ENCODE peak calls at places on chromosomes 6 and 20, in four cellular contexts. One of them, this sample, is unnamed.

GRCh38 chr6:148235446-148235845 is 107.2 kb upstream of the SASH1 start:
- DNase-seq in stomach: no peak
- DNase-seq in esophagus squamous epithelium: no peak
- DNase-seq in IMR-90: peak
- DNase-seq in this sample: no peak

GRCh38 chr6:39927159-39927558 is 7.1 kb downstream of the MOCS1 start:
- DNase-seq in stomach: no peak
- DNase-seq in esophagus squamous epithelium: no peak
- DNase-seq in IMR-90: peak
- DNase-seq in this sample: no peak

GRCh38 chr6:53015486-53015885 is 20.4 kb upstream of the GSTA4 start:
- DNase-seq in stomach: no peak
- DNase-seq in esophagus squamous epithelium: no peak
- DNase-seq in IMR-90: no peak
- DNase-seq in this sample: no peak

GRCh38 chr6:55108469-55109130 is 65.7 kb upstream of the HCRTR2 start:
- DNase-seq in stomach: no peak
- DNase-seq in esophagus squamous epithelium: no peak
- DNase-seq in IMR-90: no peak
- DNase-seq in this sample: no peak

GRCh38 chr20:54134445-54135220 is 39.2 kb downstream of the CYP24A1 start:
- DNase-seq in stomach: no peak
- DNase-seq in esophagus squamous epithelium: no peak
- DNase-seq in IMR-90: peak
- DNase-seq in this sample: no peak

GRCh38 chr6:120355822-120356221 is 978.5 kb downstream of the TBC1D32 start:
- DNase-seq in stomach: no peak
- DNase-seq in esophagus squamous epithelium: no peak
- DNase-seq in IMR-90: no peak
- DNase-seq in this sample: no peak

GRCh38 chr20:23515250-23515939 is 24.5 kb downstream of the CST8 start:
- DNase-seq in stomach: no peak
- DNase-seq in esophagus squamous epithelium: no peak
- DNase-seq in IMR-90: peak
- DNase-seq in this sample: no peak

GRCh38 chr6:89669002-89669401 is 30.5 kb upstream of the LYRM2 start:
- DNase-seq in stomach: no peak
- DNase-seq in esophagus squamous epithelium: no peak
- DNase-seq in IMR-90: peak
- DNase-seq in this sample: no peak

DNA sequence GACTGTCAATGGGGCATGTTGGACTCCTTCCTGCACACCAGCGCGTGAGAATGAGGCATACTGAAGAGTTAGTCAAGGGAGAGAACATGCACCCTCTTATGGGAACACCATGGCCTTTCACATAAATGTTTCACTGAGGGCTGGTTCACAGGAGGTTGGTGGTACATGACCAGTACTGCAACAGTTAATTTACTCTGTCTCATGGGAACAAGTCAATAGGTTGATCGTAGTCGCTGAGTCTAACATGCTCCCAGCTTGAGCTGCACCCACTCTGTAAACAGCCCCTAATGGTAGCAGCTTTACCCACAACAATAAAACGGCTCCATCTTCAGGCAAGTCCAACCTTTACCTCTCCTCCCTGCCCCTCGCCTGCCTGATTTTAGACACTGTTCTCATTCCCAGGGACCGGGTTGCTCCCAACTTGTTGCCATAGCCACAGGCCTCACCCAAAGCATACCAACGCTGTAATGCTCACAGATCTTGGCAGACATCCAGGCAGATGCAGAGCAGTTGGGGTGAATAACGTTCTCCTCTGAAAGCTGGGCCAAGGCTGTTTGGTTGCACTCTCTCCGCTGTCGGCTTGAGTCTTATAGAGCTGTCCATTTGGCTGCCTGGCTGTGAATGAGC is 111.3 kb downstream of the LY86 start:
- DNase-seq in stomach: peak
- DNase-seq in esophagus squamous epithelium: no peak
- DNase-seq in IMR-90: peak
- DNase-seq in this sample: peak
- TF ChIP-seq POLR2A in stomach: no peak
- TF ChIP-seq POLR2A in esophagus squamous epithelium: no peak
- TF ChIP-seq POLR2A in IMR-90: no peak
- TF ChIP-seq POLR2A in this sample: no peak

GRCh38 chr6:37894585-37894984 is 75.1 kb downstream of the ZFAND3 start:
- DNase-seq in stomach: no peak
- DNase-seq in esophagus squamous epithelium: no peak
- DNase-seq in IMR-90: no peak
- DNase-seq in this sample: no peak

GRCh38 chr6:37903671-37904355 is 84.3 kb downstream of the ZFAND3 start:
- DNase-seq in stomach: no peak
- DNase-seq in esophagus squamous epithelium: no peak
- DNase-seq in IMR-90: no peak
- DNase-seq in this sample: no peak

GRCh38 chr6:37897321-37897720 is 77.8 kb downstream of the ZFAND3 start:
- DNase-seq in stomach: no peak
- DNase-seq in esophagus squamous epithelium: no peak
- DNase-seq in IMR-90: peak
- DNase-seq in this sample: no peak

GRCh38 chr6:37893262-37893661 is 73.7 kb downstream of the ZFAND3 start:
- DNase-seq in stomach: no peak
- DNase-seq in esophagus squamous epithelium: no peak
- DNase-seq in IMR-90: no peak
- DNase-seq in this sample: no peak

GRCh38 chr6:37897819-37898534 is 78.5 kb downstream of the ZFAND3 start:
- DNase-seq in stomach: no peak
- DNase-seq in esophagus squamous epithelium: no peak
- DNase-seq in IMR-90: no peak
- DNase-seq in this sample: no peak
- TF ChIP-seq POLR2A in stomach: no peak
- TF ChIP-seq POLR2A in esophagus squamous epithelium: no peak
- TF ChIP-seq POLR2A in IMR-90: no peak
- TF ChIP-seq POLR2A in this sample: no peak

GRCh38 chr6:91788501-91788900 is 1201.6 kb upstream of the MAP3K7 start:
- DNase-seq in stomach: no peak
- DNase-seq in esophagus squamous epithelium: no peak
- DNase-seq in IMR-90: no peak
- DNase-seq in this sample: no peak
- TF ChIP-seq POLR2A in stomach: no peak
- TF ChIP-seq POLR2A in esophagus squamous epithelium: no peak
- TF ChIP-seq POLR2A in IMR-90: no peak
- TF ChIP-seq POLR2A in this sample: no peak

DNA sequence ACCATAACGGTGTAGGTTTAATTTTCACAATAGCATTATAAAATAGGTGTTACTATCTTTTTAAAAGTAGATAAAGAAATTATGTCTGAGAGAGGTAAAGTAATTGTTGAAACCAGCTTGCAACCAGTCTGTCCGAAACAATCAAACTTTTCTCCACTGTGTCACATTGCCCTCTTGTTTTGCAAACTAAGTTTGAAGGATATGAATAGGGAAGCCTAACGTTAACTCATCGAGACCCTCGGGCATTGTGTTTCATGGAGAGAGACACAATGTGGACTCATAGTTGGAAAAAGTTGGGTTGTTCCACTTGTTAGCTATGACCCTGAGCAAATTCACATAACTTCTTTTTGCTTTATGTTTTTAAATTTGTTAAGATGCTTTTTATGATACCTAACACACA is 254.4 kb upstream of the IMPG1 start:
- DNase-seq in stomach: no peak
- DNase-seq in esophagus squamous epithelium: no peak
- DNase-seq in IMR-90: no peak
- DNase-seq in this sample: no peak
- TF ChIP-seq POLR2A in stomach: no peak
- TF ChIP-seq POLR2A in esophagus squamous epithelium: no peak
- TF ChIP-seq POLR2A in IMR-90: no peak
- TF ChIP-seq POLR2A in this sample: no peak

GRCh38 chr6:29722773-29723665 is at the start of gene HLA-F:
- DNase-seq in stomach: peak
- DNase-seq in esophagus squamous epithelium: no peak
- DNase-seq in IMR-90: peak
- DNase-seq in this sample: peak

GRCh38 chr6:29723666-29724588 is 693 bp downstream of the HLA-F start:
- DNase-seq in stomach: peak
- DNase-seq in esophagus squamous epithelium: no peak
- DNase-seq in IMR-90: no peak
- DNase-seq in this sample: peak

GRCh38 chr6:29726795-29727194 is 3.6 kb downstream of the HLA-F start:
- DNase-seq in stomach: no peak
- DNase-seq in esophagus squamous epithelium: no peak
- DNase-seq in IMR-90: no peak
- DNase-seq in this sample: no peak

GRCh38 chr6:29725981-29726380 is 2.7 kb downstream of the HLA-F start:
- DNase-seq in stomach: no peak
- DNase-seq in esophagus squamous epithelium: no peak
- DNase-seq in IMR-90: no peak
- DNase-seq in this sample: no peak

GRCh38 chr6:29724937-29725869 is 2.0 kb downstream of the HLA-F start:
- DNase-seq in stomach: no peak
- DNase-seq in esophagus squamous epithelium: no peak
- DNase-seq in IMR-90: no peak
- DNase-seq in this sample: no peak
- TF ChIP-seq POLR2A in stomach: no peak
- TF ChIP-seq POLR2A in esophagus squamous epithelium: no peak
- TF ChIP-seq POLR2A in IMR-90: no peak
- TF ChIP-seq POLR2A in this sample: no peak

GRCh38 chr20:10033905-10034304 is 882 bp upstream of the ANKEF1 start:
- DNase-seq in stomach: no peak
- DNase-seq in esophagus squamous epithelium: no peak
- DNase-seq in IMR-90: no peak
- DNase-seq in this sample: no peak

GRCh38 chr20:10040070-10040970 is 5.5 kb downstream of the ANKEF1 start:
- DNase-seq in stomach: no peak
- DNase-seq in esophagus squamous epithelium: no peak
- DNase-seq in IMR-90: peak
- DNase-seq in this sample: no peak

DNA sequence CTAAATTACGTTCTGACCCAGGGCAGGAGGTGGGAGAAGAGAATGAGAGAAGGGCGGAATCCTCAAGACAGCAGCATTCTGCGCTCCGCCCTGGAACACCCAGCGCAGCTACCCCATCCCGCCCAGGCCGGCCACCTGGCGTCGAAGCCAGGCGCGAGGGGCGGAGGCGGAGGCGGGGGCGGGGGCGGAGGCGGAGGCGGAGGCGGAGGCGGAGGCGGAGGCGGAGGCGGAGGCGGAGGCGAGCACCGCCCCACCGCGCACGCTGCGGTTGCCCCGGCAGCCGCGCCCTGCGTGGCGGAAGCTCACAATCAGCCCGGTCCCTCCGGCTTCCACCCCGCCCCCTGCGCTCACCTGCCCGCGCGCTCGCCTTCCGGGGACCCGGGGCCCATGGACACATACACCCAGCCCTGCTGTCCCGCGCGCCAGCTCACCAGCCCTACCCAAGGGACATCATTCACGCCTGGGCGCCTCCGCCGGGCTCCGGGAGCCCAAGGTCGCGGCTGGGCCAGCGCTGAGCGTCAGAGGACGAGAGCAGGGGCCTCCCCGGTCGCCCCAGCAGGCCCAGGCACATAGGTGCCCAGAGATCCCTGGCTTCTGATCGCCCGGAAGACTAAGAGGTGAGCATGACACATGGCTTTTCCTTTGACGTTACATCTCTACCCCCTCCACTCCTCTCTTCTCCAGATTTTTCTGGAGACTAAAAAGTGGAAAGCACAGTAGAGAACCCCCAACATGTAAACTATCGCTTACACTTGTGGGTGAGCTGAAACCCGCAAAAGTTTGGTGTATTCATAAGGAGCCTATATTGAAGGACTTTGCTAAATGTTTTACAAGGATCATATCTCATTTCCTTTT is at the start of gene ANKEF1:
- DNase-seq in stomach: peak
- DNase-seq in esophagus squamous epithelium: peak
- DNase-seq in IMR-90: peak
- DNase-seq in this sample: peak
- TF ChIP-seq POLR2A in stomach: no peak
- TF ChIP-seq POLR2A in esophagus squamous epithelium: no peak
- TF ChIP-seq POLR2A in IMR-90: no peak
- TF ChIP-seq POLR2A in this sample: peak

DNA sequence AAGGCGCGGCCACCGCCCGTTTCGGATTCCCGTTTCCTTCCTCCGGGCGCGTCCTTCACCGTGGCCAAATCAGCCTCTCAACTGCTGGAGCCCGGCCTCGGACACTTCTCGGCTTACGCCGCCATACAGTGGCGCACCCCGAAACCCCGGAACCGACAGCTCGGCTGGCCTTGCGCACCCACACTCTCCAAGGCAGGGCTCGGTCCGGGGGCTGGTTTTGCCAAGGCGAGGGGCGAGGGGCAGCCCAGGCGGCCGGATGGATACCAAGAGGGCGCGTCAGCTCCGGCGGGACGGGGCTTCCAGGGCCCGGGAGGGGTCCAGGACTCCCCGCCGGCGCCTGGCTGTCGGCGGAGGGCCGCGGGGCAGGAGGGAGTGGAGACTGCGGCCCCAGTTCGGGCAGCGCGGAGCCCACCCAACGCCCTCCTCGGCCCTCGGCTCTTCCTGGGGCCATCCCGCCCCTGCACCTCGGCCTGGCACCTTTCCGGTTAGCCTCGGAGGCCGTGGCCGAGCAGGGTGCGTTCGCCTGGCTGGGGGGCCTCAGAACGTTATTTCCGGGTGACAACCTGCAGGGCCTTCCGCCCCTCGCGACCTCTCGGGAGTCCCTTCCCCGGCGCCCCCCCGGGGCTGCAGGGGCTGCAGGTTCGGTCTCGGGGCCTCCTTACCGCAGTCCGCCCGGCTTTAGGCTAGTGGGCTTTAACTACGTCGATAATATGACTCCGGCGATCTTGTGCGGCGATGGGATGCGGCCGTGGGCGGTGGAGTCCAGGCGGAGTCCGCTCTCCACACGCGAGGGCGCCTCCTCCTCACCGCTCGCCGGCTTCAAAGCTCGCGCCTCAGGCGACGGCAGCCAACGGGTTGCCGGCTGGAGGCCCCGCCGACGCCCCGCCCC is 697 bp upstream of the CEP43 start:
- DNase-seq in stomach: peak
- DNase-seq in esophagus squamous epithelium: no peak
- DNase-seq in IMR-90: no peak
- DNase-seq in this sample: peak
- TF ChIP-seq POLR2A in stomach: no peak
- TF ChIP-seq POLR2A in esophagus squamous epithelium: no peak
- TF ChIP-seq POLR2A in IMR-90: peak
- TF ChIP-seq POLR2A in this sample: no peak

This sample was measured in Peyer's patch.